ENCODE peak calls at places on chromosomes 13 and 19, in five cellular contexts. I, S, Z, O and C are unnamed samples.

GRCh38 chr19:47228168-47228936 is 2.6 kb downstream of the BBC3 start:
- DNase-seq in S (no peak), I (no peak), O (no peak), Z (peak; percentile 47), C (no peak)

GRCh38 chr13:50243926-50244325 is 228.7 kb downstream of the KCNRG start:
- DNase-seq in Z (no peak), S (no peak), O (no peak), I (no peak), C (no peak)

GRCh38 chr19:29019403-29019802 is 193.5 kb downstream of the UQCRFS1 start:
- DNase-seq in O (no peak), Z (no peak), S (no peak), I (no peak), C (no peak)

GRCh38 chr13:52348983-52349780 is 56.8 kb downstream of the THSD1 start:
- DNase-seq in S (no peak), I (peak; percentile 70), O (no peak), Z (no peak), C (peak; percentile 74)

GRCh38 chr13:60583196-60583908 is 186.3 kb downstream of the TDRD3 start:
- DNase-seq in S (no peak), O (peak; percentile 55), Z (no peak), I (peak; percentile 77), C (peak; percentile 70)

GRCh38 chr13:35704331-35704730 is 227.8 kb upstream of the MAB21L1 start:
- DNase-seq in Z (no peak), O (no peak), S (no peak), I (no peak), C (no peak)

GRCh38 chr19:34574704-34575103 is 93.1 kb downstream of the WTIP start:
- DNase-seq in O (no peak), S (no peak), Z (no peak), I (no peak), C (no peak)

GRCh38 chr19:10864538-10864899 is 6.8 kb upstream of the CARM1 start:
- DNase-seq in Z (peak; percentile 73), S (peak; percentile 66), I (no peak), O (no peak), C (no peak)

GRCh38 chr19:48249502-48250014 is 6.2 kb downstream of the CARD8 start:
- DNase-seq in I (no peak), S (no peak), O (no peak), Z (peak; percentile 53), C (no peak)

GRCh38 chr19:6587093-6587820 is 3.7 kb downstream of the CD70 start:
- DNase-seq in Z (no peak), O (peak; percentile 72), I (no peak), S (no peak), C (no peak)